ENCODE peak calls at places on chromosome 9, in ten cellular contexts. S is ovary, E is OCI-LY7, I is HCT116, C is AG04450, V is nephron progenitor cell, G is esophagus squamous epithelium, F is astrocyte, M is kidney epithelial cell, P is heart right ventricle. W is an unnamed sample.

GRCh38 chr9:95315108-95315746 is 2.3 kb downstream of the FANCC start:
- DNase-seq in S (no peak), M (no peak), E (no peak), F (no peak), I (no peak), P (no peak), V (no peak), C (no peak), G (no peak), W (no peak)

GRCh38 chr9:100011062-100011681 is 87.6 kb downstream of the ERP44 start:
- DNase-seq in V (peak), S (no peak), E (peak), M (no peak), P (no peak), I (peak), F (peak), G (no peak), C (no peak), W (peak)

GRCh38 chr9:136171009-136171800 is 33.7 kb downstream of the LHX3 start:
- DNase-seq in G (no peak), M (no peak), I (no peak), C (no peak), S (no peak), V (peak), F (peak), E (no peak), P (no peak), W (no peak)

GRCh38 chr9:114911167-114911821 is 19.1 kb downstream of the TNFSF8 start:
- DNase-seq in M (no peak), S (no peak), G (no peak), F (peak), C (no peak), P (peak), E (no peak), I (no peak), V (peak), W (no peak)

GRCh38 chr9:16954032-16954431 is 83.6 kb upstream of the BNC2 start:
- DNase-seq in I (no peak), G (no peak), S (no peak), P (no peak), F (no peak), E (no peak), C (no peak), M (no peak), V (no peak), W (no peak)

GRCh38 chr9:127987103-127987614 is 6.4 kb upstream of the EEIG1 start:
- DNase-seq in F (peak), V (no peak), E (no peak), I (no peak), G (no peak), M (no peak), S (no peak), C (no peak), P (peak), W (no peak)

GRCh38 chr9:18438300-18438925 is 35.5 kb upstream of the ADAMTSL1 start:
- DNase-seq in P (peak), C (no peak), F (peak), S (peak), G (no peak), I (no peak), E (no peak), M (no peak), V (peak), W (no peak)

GRCh38 chr9:20256284-20256948 is 365.9 kb downstream of the MLLT3 start:
- DNase-seq in G (no peak), M (no peak), S (no peak), I (no peak), E (no peak), P (no peak), F (no peak), V (no peak), C (no peak), W (no peak)

GRCh38 chr9:114072181-114073140 is 5.6 kb downstream of the AMBP start:
- DNase-seq in P (peak), S (peak), F (peak), C (no peak), G (no peak), M (no peak), I (no peak), E (no peak), V (no peak), W (no peak)

GRCh38 chr9:135521608-135522095 is 412 bp downstream of the LCN1 start:
- DNase-seq in S (no peak), I (no peak), G (no peak), M (no peak), E (no peak), C (no peak), P (no peak), F (no peak), V (no peak), W (no peak)

GRCh38 chr9:32378496-32378895 is 5.9 kb upstream of the ACO1 start:
- DNase-seq in P (peak), C (peak), E (peak), S (no peak), G (no peak), F (peak), M (peak), I (peak), V (peak), W (peak)

GRCh38 chr9:74711371-74711770 is 176.3 kb downstream of the TRPM6 start:
- DNase-seq in E (no peak), V (no peak), S (no peak), P (no peak), G (no peak), F (no peak), C (no peak), M (peak), I (no peak), W (no peak)

GRCh38 chr9:113587471-113588031 is 124.0 kb downstream of the RGS3 start:
- DNase-seq in I (no peak), G (no peak), S (peak), E (peak), V (peak), F (no peak), M (no peak), C (no peak), P (peak), W (peak)

GRCh38 chr9:82223442-82223841 is 234.9 kb downstream of the SPATA31D1 start:
- DNase-seq in C (peak), P (no peak), G (no peak), S (no peak), F (peak), M (no peak), E (no peak), I (no peak), V (no peak), W (no peak)

GRCh38 chr9:129586647-129587046 is 34.3 kb downstream of the C9orf50 start:
- DNase-seq in E (no peak), C (no peak), M (no peak), I (no peak), G (no peak), P (no peak), S (peak), V (no peak), F (no peak), W (peak)

GRCh38 chr9:80951675-80952074 is 737.7 kb downstream of the TLE1 start:
- DNase-seq in S (no peak), C (no peak), I (no peak), G (no peak), E (no peak), V (no peak), M (no peak), F (peak), P (no peak), W (no peak)

GRCh38 chr9:136614372-136614922 is 48.3 kb upstream of the EGFL7 start:
- DNase-seq in E (no peak), M (no peak), P (peak), F (peak), I (no peak), V (no peak), C (peak), G (no peak), S (no peak), W (no peak)

GRCh38 chr9:129640086-129640870 is 1.7 kb downstream of the ASB6 start:
- DNase-seq in V (no peak), C (no peak), M (no peak), S (peak), E (no peak), G (no peak), P (no peak), F (peak), I (no peak), W (no peak)

GRCh38 chr9:1328341-1328740 is 278.2 kb downstream of the DMRT2 start:
- DNase-seq in P (no peak), M (no peak), I (no peak), G (no peak), V (no peak), E (no peak), F (no peak), S (no peak), C (no peak), W (no peak)

GRCh38 chr9:125785187-125785840 is 38.1 kb downstream of the PBX3 start:
- DNase-seq in F (no peak), E (no peak), P (no peak), C (no peak), S (no peak), M (no peak), G (no peak), V (no peak), I (no peak), W (peak)

GRCh38 chr9:91992636-91993035 is 42.6 kb upstream of the ROR2 start:
- DNase-seq in P (no peak), S (no peak), G (no peak), M (no peak), F (no peak), C (peak), V (no peak), E (no peak), I (no peak), W (no peak)

GRCh38 chr9:109953813-109954489 is 174.0 kb downstream of the PALM2AKAP2 start:
- DNase-seq in P (no peak), E (peak), M (no peak), I (no peak), S (no peak), C (no peak), G (no peak), F (no peak), V (no peak), W (no peak)

GRCh38 chr9:137270929-137271695 is 6.4 kb upstream of the TOR4A start:
- DNase-seq in G (no peak), C (no peak), F (no peak), M (no peak), S (no peak), P (no peak), V (no peak), E (no peak), I (no peak), W (peak)

GRCh38 chr9:88370346-88370745 is 17.9 kb upstream of the SPIN1 start:
- DNase-seq in F (no peak), M (no peak), V (no peak), C (no peak), E (no peak), G (no peak), P (no peak), I (no peak), S (no peak), W (no peak)

GRCh38 chr9:79824265-79824664 is 252.5 kb downstream of the TLE4 start:
- DNase-seq in E (no peak), V (no peak), G (no peak), P (no peak), M (no peak), C (no peak), F (no peak), I (no peak), S (no peak), W (no peak)

GRCh38 chr9:128144239-128145181 is 4.7 kb upstream of the LCN2 start:
- DNase-seq in I (no peak), M (no peak), F (no peak), C (no peak), P (no peak), E (no peak), S (no peak), G (no peak), V (no peak), W (no peak)

GRCh38 chr9:111287127-111287526 is 42.9 kb downstream of the OR2K2 start:
- DNase-seq in F (peak), I (peak), P (no peak), G (no peak), S (no peak), V (no peak), M (peak), E (no peak), C (peak), W (no peak)

GRCh38 chr9:95457769-95458168 is 59.0 kb downstream of the PTCH1 start:
- DNase-seq in I (no peak), C (peak), V (no peak), E (no peak), M (no peak), F (peak), G (no peak), S (no peak), P (no peak), W (no peak)

GRCh38 chr9:107639426-107639825 is 149.9 kb upstream of the KLF4 start:
- DNase-seq in P (no peak), M (no peak), C (no peak), G (no peak), F (peak), E (no peak), S (no peak), I (no peak), V (no peak), W (no peak)

GRCh38 chr9:127572961-127573727 is 38.9 kb upstream of the STXBP1 start:
- DNase-seq in S (no peak), M (no peak), G (no peak), C (no peak), E (no peak), V (no peak), P (no peak), I (no peak), F (peak), W (no peak)

GRCh38 chr9:123174887-123175518 is 93.4 kb downstream of the STRBP start:
- DNase-seq in C (no peak), V (no peak), S (no peak), E (peak), G (no peak), I (no peak), P (no peak), M (no peak), F (no peak), W (no peak)

GRCh38 chr9:4371108-4371507 is 71.2 kb upstream of the GLIS3 start:
- DNase-seq in G (no peak), I (no peak), S (no peak), E (no peak), C (peak), V (no peak), F (peak), P (no peak), M (peak), W (no peak)

GRCh38 chr9:72858089-72858912 is 94.6 kb downstream of the ALDH1A1 start:
- DNase-seq in M (no peak), C (no peak), F (no peak), P (no peak), S (peak), V (peak), G (no peak), I (no peak), E (no peak), W (no peak)

GRCh38 chr9:72855890-72856523 is 96.8 kb downstream of the ALDH1A1 start:
- DNase-seq in S (no peak), V (no peak), M (no peak), E (no peak), C (no peak), I (no peak), P (no peak), G (no peak), F (no peak), W (no peak)

GRCh38 chr9:72855321-72855720 is 97.5 kb downstream of the ALDH1A1 start:
- DNase-seq in P (no peak), S (no peak), I (no peak), F (no peak), C (no peak), V (no peak), M (no peak), G (no peak), E (no peak), W (no peak)

GRCh38 chr9:72857632-72858011 is 95.2 kb downstream of the ALDH1A1 start:
- DNase-seq in V (no peak), G (no peak), P (no peak), M (no peak), E (no peak), I (no peak), C (no peak), S (no peak), F (no peak), W (no peak)

GRCh38 chr9:72856985-72857631 is 95.7 kb downstream of the ALDH1A1 start:
- DNase-seq in I (peak), G (no peak), V (no peak), M (no peak), P (peak), C (peak), S (peak), E (peak), F (peak), W (peak)
- TF ChIP-seq CTCF in I (peak), G (peak), V (peak), M (peak), P (peak), C (peak), S (peak), E (peak), F (peak), W (peak)

DNA sequence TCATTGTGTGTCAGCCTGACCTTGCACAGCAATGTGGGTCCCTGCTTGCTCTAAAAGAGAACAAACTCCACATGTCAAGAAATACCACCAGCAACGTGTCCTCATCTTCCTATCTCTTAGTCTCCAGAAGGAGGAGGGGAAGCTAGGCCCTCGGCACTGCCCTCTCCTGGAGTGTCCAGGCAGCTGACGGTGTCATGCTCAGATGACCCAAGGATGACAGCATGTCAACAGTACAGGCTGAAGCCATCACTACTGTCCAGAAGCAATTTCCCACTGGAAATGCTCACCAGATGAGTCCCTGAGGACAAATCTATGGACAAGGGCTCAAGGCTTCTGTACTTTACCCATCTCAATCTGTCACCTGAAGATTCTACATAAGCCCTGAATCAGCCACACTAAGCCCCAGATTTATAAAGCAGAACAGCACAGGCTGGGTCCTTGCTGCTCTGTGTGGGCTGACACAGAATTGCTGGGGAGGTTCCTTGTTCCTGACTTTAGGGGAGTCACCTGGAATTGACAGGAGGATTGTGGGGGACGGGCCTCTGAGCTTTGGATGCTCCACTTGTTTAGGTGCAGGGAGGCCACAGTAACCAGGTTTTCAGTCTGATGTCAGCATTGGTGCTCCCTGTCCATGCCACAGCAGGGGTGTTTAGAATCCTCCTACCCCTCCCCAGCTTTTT is 210.2 kb downstream of the DAB2IP start:
- DNase-seq in S (no peak), V (peak), M (no peak), G (no peak), F (no peak), C (no peak), I (peak), P (peak), E (peak), W (peak)
- TF ChIP-seq CTCF in S (no peak), V (peak), M (peak), G (no peak), F (peak), C (peak), I (peak), P (peak), E (peak), W (no peak)

DNA sequence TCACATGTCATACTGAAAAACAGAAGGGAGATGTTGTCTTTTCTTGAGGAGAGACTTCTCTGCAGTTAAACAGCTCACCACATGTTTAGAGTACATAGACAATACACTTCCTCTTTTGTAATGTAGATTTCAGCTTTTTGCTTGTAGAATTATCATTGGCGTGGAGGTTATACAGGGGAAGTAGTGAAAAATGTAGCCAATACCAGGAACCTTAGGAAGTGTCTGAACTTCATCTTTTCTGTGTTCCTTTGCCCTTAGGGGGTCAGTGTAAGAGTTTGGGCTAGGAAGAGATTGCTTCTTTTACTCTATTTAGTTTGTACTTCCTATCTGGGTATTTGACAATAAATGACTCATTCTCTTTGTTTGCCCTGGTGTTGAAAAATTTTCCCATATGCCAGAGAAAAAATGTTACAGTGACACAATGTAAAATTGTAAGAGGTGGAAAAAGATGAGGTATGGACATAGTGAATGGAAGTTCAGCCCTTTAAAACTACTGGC is 21.0 kb upstream of the CDKN2B start:
- DNase-seq in V (no peak), P (no peak), C (no peak), E (peak), M (no peak), I (no peak), G (no peak), F (peak), S (no peak), W (no peak)
- TF ChIP-seq CTCF in V (no peak), P (no peak), C (no peak), E (no peak), M (no peak), I (no peak), G (no peak), F (no peak), S (no peak), W (no peak)

DNA sequence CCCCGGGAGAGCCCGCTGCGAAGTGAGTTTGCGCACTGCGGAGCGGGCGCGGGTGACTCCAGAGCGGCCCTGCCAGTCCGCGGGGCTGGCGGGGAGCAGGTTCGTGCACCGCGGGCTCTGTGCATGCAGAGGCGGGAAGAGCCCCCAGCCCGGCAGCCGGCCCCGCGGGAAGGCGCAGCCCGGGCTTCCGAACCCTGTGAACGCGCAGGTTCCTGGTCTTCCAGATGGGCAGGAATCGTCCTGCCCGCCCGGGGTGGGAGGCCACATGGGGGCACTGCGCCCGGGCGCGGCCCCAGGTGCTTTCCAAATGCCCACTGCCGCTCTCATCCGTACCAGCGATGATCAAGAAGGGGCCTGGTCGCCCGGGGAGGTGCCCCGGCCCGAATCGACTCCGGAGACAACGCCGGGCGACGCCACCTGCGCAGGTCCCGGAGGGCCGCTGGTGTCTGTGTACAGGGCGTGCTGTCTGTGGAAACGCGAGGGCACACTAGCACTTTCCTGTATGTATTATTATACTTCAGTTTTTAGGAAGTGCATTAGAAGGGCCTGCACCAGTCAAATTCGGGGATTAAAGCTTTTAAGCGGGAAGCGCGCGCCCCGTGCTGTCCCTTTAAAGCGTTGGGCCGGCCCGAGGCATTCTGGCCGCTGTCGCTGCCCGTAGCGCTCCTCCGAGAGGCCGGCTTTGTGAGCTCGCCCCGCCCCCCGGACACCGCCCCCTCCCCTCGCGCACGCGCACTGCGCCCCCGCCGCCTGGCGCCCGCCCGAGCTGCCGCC is at the start of gene WDR5:
- DNase-seq in C (peak), P (peak), V (peak), S (peak), G (peak), M (peak), E (peak), F (peak), I (peak), W (peak)
- TF ChIP-seq CTCF in C (peak), P (peak), V (no peak), S (no peak), G (no peak), M (peak), E (peak), F (no peak), I (peak), W (no peak)